ENCODE peak calls at places on chromosomes 11 and 22, in five cellular contexts. One of them, this sample, is unnamed.

GRCh38 chr11:120068114-120068573 is 69.8 kb downstream of the TRIM29 start:
- DNase-seq in MM.1S: no peak
- DNase-seq in thoracic aorta: no peak
- DNase-seq in heart left ventricle: no peak
- DNase-seq in keratinocyte: no peak
- DNase-seq in this sample: no peak

GRCh38 chr22:28925916-28926315 is 42.5 kb downstream of the ZNRF3 start:
- DNase-seq in MM.1S: no peak
- DNase-seq in keratinocyte: no peak
- DNase-seq in heart left ventricle: no peak
- DNase-seq in thoracic aorta: no peak
- DNase-seq in this sample: no peak

GRCh38 chr11:131370090-131370751 is at the start of gene NTM:
- DNase-seq in keratinocyte: no peak
- DNase-seq in thoracic aorta: no peak
- DNase-seq in MM.1S: peak
- DNase-seq in heart left ventricle: peak
- DNase-seq in this sample: peak

GRCh38 chr11:76419896-76420295 is 24.9 kb upstream of the EMSY start:
- DNase-seq in keratinocyte: no peak
- DNase-seq in thoracic aorta: no peak
- DNase-seq in heart left ventricle: no peak
- DNase-seq in MM.1S: no peak
- DNase-seq in this sample: no peak

GRCh38 chr22:30250713-30251267 is 4.2 kb upstream of the LIF start:
- DNase-seq in heart left ventricle: no peak
- DNase-seq in thoracic aorta: no peak
- DNase-seq in keratinocyte: no peak
- DNase-seq in MM.1S: no peak
- DNase-seq in this sample: no peak

GRCh38 chr11:119509969-119510401 is 87.0 kb upstream of the THY1 start:
- DNase-seq in keratinocyte: no peak
- DNase-seq in heart left ventricle: peak
- DNase-seq in thoracic aorta: no peak
- DNase-seq in MM.1S: peak
- DNase-seq in this sample: no peak

GRCh38 chr11:76086713-76087635 is 119.3 kb downstream of the WNT11 start:
- DNase-seq in thoracic aorta: no peak
- DNase-seq in heart left ventricle: no peak
- DNase-seq in MM.1S: no peak
- DNase-seq in keratinocyte: no peak
- DNase-seq in this sample: no peak

GRCh38 chr22:42330953-42331525 is 60.6 kb upstream of the TCF20 start:
- DNase-seq in thoracic aorta: no peak
- DNase-seq in heart left ventricle: no peak
- DNase-seq in keratinocyte: peak
- DNase-seq in MM.1S: no peak
- DNase-seq in this sample: no peak

GRCh38 chr11:96324912-96325311 is 18.1 kb downstream of the MAML2 start:
- DNase-seq in keratinocyte: no peak
- DNase-seq in heart left ventricle: no peak
- DNase-seq in MM.1S: no peak
- DNase-seq in thoracic aorta: no peak
- DNase-seq in this sample: no peak

GRCh38 chr22:19876314-19876940 is 21.8 kb upstream of the GNB1L start:
- DNase-seq in heart left ventricle: peak
- DNase-seq in thoracic aorta: no peak
- DNase-seq in MM.1S: no peak
- DNase-seq in keratinocyte: no peak
- DNase-seq in this sample: peak

GRCh38 chr22:32796865-32797573 is 4.5 kb upstream of the TIMP3 start:
- DNase-seq in heart left ventricle: peak
- DNase-seq in MM.1S: peak
- DNase-seq in thoracic aorta: peak
- DNase-seq in keratinocyte: no peak
- DNase-seq in this sample: no peak

GRCh38 chr11:22690891-22691290 is 24.5 kb downstream of the GAS2 start:
- DNase-seq in thoracic aorta: no peak
- DNase-seq in keratinocyte: no peak
- DNase-seq in heart left ventricle: no peak
- DNase-seq in MM.1S: no peak
- DNase-seq in this sample: no peak

GRCh38 chr11:110367571-110367970 is 62.2 kb upstream of the FDX1 start:
- DNase-seq in thoracic aorta: no peak
- DNase-seq in MM.1S: peak
- DNase-seq in heart left ventricle: no peak
- DNase-seq in keratinocyte: no peak
- DNase-seq in this sample: no peak
- TF ChIP-seq CTCF in thoracic aorta: no peak
- TF ChIP-seq CTCF in MM.1S: no peak
- TF ChIP-seq CTCF in heart left ventricle: peak
- TF ChIP-seq CTCF in keratinocyte: no peak
- TF ChIP-seq CTCF in this sample: no peak

GRCh38 chr11:579830-580601 is 3.7 kb downstream of the PHRF1 start:
- DNase-seq in MM.1S: no peak
- DNase-seq in heart left ventricle: no peak
- DNase-seq in keratinocyte: no peak
- DNase-seq in thoracic aorta: no peak
- DNase-seq in this sample: no peak

GRCh38 chr11:581342-581741 is 5.1 kb downstream of the PHRF1 start:
- DNase-seq in MM.1S: no peak
- DNase-seq in keratinocyte: no peak
- DNase-seq in thoracic aorta: no peak
- DNase-seq in heart left ventricle: no peak
- DNase-seq in this sample: no peak

GRCh38 chr11:578276-579035 is 2.2 kb downstream of the PHRF1 start:
- DNase-seq in MM.1S: peak
- DNase-seq in heart left ventricle: no peak
- DNase-seq in keratinocyte: no peak
- DNase-seq in thoracic aorta: no peak
- DNase-seq in this sample: no peak

GRCh38 chr11:584287-584686 is 8.0 kb downstream of the PHRF1 start:
- DNase-seq in MM.1S: no peak
- DNase-seq in keratinocyte: no peak
- DNase-seq in heart left ventricle: no peak
- DNase-seq in thoracic aorta: no peak
- DNase-seq in this sample: no peak

GRCh38 chr11:581752-582151 is 5.5 kb downstream of the PHRF1 start:
- DNase-seq in heart left ventricle: no peak
- DNase-seq in keratinocyte: no peak
- DNase-seq in thoracic aorta: no peak
- DNase-seq in MM.1S: no peak
- DNase-seq in this sample: no peak
- TF ChIP-seq CTCF in heart left ventricle: no peak
- TF ChIP-seq CTCF in keratinocyte: no peak
- TF ChIP-seq CTCF in thoracic aorta: no peak
- TF ChIP-seq CTCF in MM.1S: no peak
- TF ChIP-seq CTCF in this sample: no peak

GRCh38 chr22:44583854-44584253 is 85.8 kb upstream of the RTL6 start:
- DNase-seq in MM.1S: no peak
- DNase-seq in thoracic aorta: no peak
- DNase-seq in heart left ventricle: no peak
- DNase-seq in keratinocyte: no peak
- DNase-seq in this sample: peak
- TF ChIP-seq CTCF in MM.1S: no peak
- TF ChIP-seq CTCF in thoracic aorta: no peak
- TF ChIP-seq CTCF in heart left ventricle: no peak
- TF ChIP-seq CTCF in keratinocyte: no peak
- TF ChIP-seq CTCF in this sample: no peak

DNA sequence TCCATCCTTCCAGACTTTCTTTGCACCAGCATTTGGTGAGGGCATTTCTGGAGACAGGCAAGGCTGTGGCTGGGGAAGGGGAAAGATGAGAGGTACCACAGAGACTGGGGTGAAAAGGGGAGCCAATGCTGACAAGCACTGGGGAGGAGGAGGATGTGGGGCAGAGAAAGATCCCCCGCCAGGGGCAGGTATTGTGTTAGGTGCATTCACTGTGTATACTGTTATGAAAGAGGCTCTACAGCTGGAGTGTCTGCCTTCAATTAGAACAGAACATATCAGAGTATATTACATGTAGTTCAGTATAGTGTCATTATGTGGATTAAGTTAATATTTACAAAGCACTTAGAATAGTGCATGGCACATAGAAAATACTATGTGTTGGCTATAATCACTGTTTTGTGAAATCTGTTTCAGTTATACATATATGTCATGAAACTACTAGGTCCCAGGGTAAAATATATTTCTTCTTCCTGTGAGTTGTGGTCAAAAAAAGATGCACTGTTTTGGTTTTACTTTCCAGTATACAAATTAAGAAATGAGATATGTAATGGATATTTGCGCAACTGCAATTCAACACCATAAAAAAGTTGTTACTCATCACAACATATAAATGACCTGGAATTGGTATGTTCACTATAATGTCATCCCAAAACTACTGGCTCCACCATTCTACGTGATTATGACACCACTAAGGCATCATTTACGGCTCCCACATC is 8.4 kb downstream of the MSANTD2 start:
- DNase-seq in heart left ventricle: no peak
- DNase-seq in MM.1S: peak
- DNase-seq in keratinocyte: no peak
- DNase-seq in thoracic aorta: no peak
- DNase-seq in this sample: no peak
- TF ChIP-seq CTCF in heart left ventricle: no peak
- TF ChIP-seq CTCF in MM.1S: no peak
- TF ChIP-seq CTCF in keratinocyte: no peak
- TF ChIP-seq CTCF in thoracic aorta: no peak
- TF ChIP-seq CTCF in this sample: no peak

GRCh38 chr11:67615455-67616430 is 9.0 kb downstream of the NDUFV1 start:
- DNase-seq in keratinocyte: no peak
- DNase-seq in thoracic aorta: no peak
- DNase-seq in MM.1S: peak
- DNase-seq in heart left ventricle: peak
- DNase-seq in this sample: no peak
- TF ChIP-seq CTCF in keratinocyte: peak
- TF ChIP-seq CTCF in thoracic aorta: peak
- TF ChIP-seq CTCF in MM.1S: peak
- TF ChIP-seq CTCF in heart left ventricle: peak
- TF ChIP-seq CTCF in this sample: no peak

DNA sequence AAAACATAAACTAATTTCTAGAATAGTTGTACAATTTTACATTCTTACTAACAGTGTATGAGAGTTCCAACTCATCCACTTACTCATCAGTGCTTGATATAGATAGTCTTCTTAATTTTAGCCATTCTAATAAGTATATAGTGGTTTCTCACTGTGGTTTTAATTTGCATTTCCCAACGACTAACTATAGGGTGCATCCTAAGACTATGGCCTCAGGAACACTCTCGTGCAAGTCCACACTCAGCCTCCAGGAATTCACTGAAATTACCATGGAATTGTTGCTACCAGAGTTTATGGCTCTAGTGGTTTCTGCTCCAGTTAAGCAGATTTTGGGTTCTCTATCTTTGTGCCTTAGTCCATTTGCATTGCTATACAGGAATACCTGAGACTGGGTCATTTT is 60.1 kb upstream of the GUCY1A2 start:
- DNase-seq in heart left ventricle: no peak
- DNase-seq in keratinocyte: no peak
- DNase-seq in MM.1S: no peak
- DNase-seq in thoracic aorta: no peak
- DNase-seq in this sample: no peak
- TF ChIP-seq CTCF in heart left ventricle: no peak
- TF ChIP-seq CTCF in keratinocyte: no peak
- TF ChIP-seq CTCF in MM.1S: no peak
- TF ChIP-seq CTCF in thoracic aorta: no peak
- TF ChIP-seq CTCF in this sample: no peak

GRCh38 chr11:27204527-27204926 is 158.5 kb downstream of the CCDC34 start:
- DNase-seq in keratinocyte: no peak
- DNase-seq in thoracic aorta: no peak
- DNase-seq in heart left ventricle: no peak
- DNase-seq in MM.1S: peak
- DNase-seq in this sample: no peak
- TF ChIP-seq CTCF in keratinocyte: peak
- TF ChIP-seq CTCF in thoracic aorta: no peak
- TF ChIP-seq CTCF in heart left ventricle: no peak
- TF ChIP-seq CTCF in MM.1S: peak
- TF ChIP-seq CTCF in this sample: no peak